ENCODE peak calls at places on chromosomes 5 and 9, in eight cellular contexts. L, N, I, K, Z, W, G and Y are unnamed samples.

GRCh38 chr5:139968547-139969261 is 74.4 kb downstream of the NRG2 start:
- DNase-seq in W (peak; percentile 57), Z (peak; percentile 83), L (peak; percentile 92), N (peak; percentile 93), I (peak; percentile 94), K (peak; percentile 87), G (peak; percentile 82), Y (peak; percentile 79)

GRCh38 chr9:134318941-134319305 is 7.3 kb upstream of the RXRA start:
- DNase-seq in L (peak; percentile 48), K (peak; percentile 4), N (no peak), Z (no peak), G (no peak), W (no peak), I (no peak), Y (peak; percentile 43)

GRCh38 chr5:54669845-54670635 is 152.5 kb downstream of the SNX18 start:
- DNase-seq in Z (no peak), G (no peak), L (no peak), I (no peak), K (no peak), N (no peak), W (no peak), Y (no peak)

GRCh38 chr9:98791147-98792095 is 4.9 kb downstream of the ANKS6 start:
- DNase-seq in N (peak; percentile 79), I (peak; percentile 90), K (peak; percentile 79), G (peak; percentile 60), Z (peak; percentile 91), L (peak; percentile 89), W (peak; percentile 92), Y (peak; percentile 43)

GRCh38 chr9:94915476-94916450 is 189.3 kb downstream of the AOPEP start:
- DNase-seq in K (no peak), Z (peak; percentile 43), I (peak; percentile 28), N (no peak), W (no peak), G (no peak), L (no peak), Y (no peak)

GRCh38 chr5:75044406-75044805 is 8.0 kb downstream of the GCNT4 start:
- DNase-seq in W (no peak), I (no peak), Z (no peak), N (no peak), K (no peak), L (no peak), G (no peak), Y (no peak)

GRCh38 chr9:104992696-104993095 is 64.7 kb upstream of the ABCA1 start:
- DNase-seq in L (no peak), Z (no peak), G (no peak), N (no peak), K (no peak), I (no peak), W (no peak), Y (no peak)

GRCh38 chr9:26603637-26604036 is 289.0 kb downstream of the CAAP1 start:
- DNase-seq in K (no peak), N (no peak), W (no peak), Z (no peak), I (no peak), G (no peak), L (no peak), Y (no peak)

GRCh38 chr5:12392246-12392645 is 488.0 kb upstream of the CTNND2 start:
- DNase-seq in I (no peak), L (no peak), N (no peak), W (no peak), Z (no peak), G (no peak), K (no peak), Y (no peak)

GRCh38 chr9:73269430-73270101 is 117.9 kb downstream of the ANXA1 start:
- DNase-seq in L (no peak), K (no peak), W (no peak), I (no peak), Z (no peak), N (no peak), G (no peak), Y (no peak)

GRCh38 chr9:73265876-73266275 is 114.2 kb downstream of the ANXA1 start:
- DNase-seq in G (no peak), L (no peak), N (no peak), W (no peak), Z (no peak), I (no peak), K (no peak), Y (no peak)

DNA sequence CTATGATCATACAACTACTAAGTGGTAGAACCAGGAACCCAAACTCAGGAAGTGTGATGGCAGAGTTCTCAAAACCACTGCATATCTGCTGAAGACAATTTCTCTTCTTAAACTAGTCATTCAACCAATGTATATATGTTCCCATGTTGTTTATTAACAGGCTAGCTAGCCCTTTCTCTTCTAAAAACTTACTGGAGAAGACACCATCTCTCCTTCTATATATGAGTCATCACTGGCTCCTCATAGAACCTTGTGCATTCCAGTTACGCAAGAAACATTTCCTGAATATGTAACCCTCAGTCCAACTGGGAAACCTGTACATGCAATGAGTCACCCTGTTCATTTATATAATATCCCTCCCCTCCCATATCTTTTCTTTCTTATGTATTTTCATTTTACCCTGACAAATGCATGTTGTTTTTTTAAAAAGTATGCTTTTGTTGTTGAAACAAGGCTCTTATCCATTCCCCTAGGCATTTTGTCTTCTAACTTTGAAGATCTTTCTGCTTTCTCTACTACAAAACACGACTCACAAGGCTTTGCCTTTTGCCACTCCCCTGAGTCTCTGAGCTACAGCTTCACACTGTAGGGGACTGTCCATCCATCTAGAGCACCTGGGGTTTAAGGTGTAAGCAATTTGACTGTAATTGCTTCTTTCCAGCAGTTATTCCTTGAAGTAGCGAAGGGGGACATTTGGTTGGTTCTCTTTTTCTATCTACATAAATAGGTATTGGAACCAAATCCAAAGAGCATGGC is 119.5 kb downstream of the ANXA1 start:
- DNase-seq in G (no peak), N (no peak), W (peak; percentile 85), L (no peak), K (no peak), Z (no peak), I (no peak), Y (no peak)
- H3K27ac ChIP-seq in G (no peak overlapping the region), N (no peak overlapping the region), W (peak overlapping the region; percentile 43), L (no peak overlapping the region), K (no peak overlapping the region), Z (no peak overlapping the region), I (no peak overlapping the region), Y (no peak overlapping the region)

DNA sequence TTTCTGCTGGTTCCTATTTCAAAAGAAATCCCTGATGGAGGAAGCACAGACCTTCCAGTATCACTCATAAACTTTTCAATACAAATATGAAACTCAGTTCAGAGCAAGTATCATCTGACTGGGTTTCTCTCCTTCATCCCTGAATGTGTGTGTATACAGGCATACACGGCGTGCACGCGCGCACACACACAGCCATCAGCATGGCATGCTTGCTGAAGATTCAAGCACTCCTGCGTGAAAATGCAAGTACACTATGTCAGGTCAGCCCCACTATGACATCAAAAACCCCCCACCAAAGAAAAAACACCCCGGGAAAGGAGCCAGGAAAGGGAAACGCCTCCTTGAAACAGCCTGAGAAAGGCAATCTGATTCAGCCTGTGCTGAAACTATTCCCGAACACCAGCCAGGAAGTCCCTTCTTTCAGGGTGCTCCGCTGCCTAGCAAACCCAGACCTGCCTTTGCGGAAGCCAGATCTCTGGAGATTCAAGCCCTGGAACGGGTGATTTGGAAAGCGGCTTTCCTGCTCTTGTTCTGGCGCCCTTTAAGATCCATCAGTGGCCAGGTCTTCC is 843 bp downstream of the KLHL3 start:
- DNase-seq in I (peak; percentile 58), W (no peak), K (peak; percentile 25), G (peak; percentile 22), L (peak; percentile 63), N (no peak), Z (no peak), Y (no peak)
- H3K27ac ChIP-seq in I (peak overlapping the region; percentile 12), W (peak overlapping the region; percentile 28), K (peak overlapping the region; percentile 82), G (no peak overlapping the region), L (peak overlapping the region; percentile 48), N (peak overlapping the region; percentile 57), Z (no peak overlapping the region), Y (no peak overlapping the region)

DNA sequence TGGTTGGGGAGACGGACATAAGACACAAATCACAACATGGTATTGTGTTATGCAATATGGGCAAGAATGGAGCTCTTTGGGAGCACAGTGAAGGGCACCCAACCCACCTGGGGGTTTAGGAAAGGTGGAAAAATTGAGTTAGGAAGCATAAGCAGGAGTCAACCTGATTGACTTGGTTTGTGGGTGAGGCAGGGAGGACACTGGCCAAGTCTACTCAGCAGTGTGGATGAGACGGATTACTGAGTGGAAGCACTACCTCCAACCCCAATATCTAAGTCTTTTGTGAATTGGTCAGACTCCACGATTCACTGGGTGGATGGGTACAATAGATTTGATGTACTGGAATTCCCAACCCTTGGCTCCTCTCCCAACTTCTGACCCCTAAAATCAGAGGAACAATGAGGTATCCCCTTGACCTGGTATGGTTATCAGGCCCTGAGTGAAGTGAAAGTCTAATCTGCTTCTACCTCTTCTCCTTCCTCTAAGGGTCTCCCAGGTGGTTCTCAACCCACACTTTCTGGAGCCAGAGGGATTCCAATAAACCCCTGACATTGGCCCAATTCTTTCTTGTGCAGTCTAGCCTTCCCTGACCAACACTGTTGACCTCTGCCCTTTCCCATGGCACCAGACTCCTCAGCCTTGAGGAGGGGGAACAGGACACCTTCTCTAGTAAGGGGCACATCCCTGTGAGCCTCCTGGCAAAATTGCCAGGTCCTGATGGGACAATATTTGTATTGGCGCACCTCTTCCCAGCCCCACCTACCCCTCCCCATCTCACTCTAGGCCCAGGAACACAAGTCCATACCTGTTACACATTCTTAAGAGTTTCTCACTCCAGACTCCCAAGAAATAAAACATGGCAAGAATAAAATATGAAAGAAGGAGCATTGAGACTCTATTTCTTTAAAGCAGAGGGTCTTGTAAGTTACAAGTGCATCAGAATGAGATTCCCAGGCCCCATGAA is 5.3 kb downstream of the EGR1 start:
- DNase-seq in Z (no peak), G (no peak), I (peak; percentile 64), W (peak; percentile 38), L (no peak), K (no peak), N (no peak), Y (no peak)
- H3K27ac ChIP-seq in Z (no peak overlapping the region), G (no peak overlapping the region), I (no peak overlapping the region), W (no peak overlapping the region), L (no peak overlapping the region), K (no peak overlapping the region), N (no peak overlapping the region), Y (no peak overlapping the region)

GRCh38 chr5:82308997-82309670 is 31.0 kb upstream of the RPS23 start:
- DNase-seq in L (no peak), K (no peak), W (no peak), G (no peak), I (no peak), N (no peak), Z (no peak), Y (no peak)

GRCh38 chr5:82314964-82315728 is 37.0 kb upstream of the RPS23 start:
- DNase-seq in L (no peak), I (no peak), W (no peak), G (no peak), N (no peak), Z (no peak), K (no peak), Y (no peak)

GRCh38 chr5:82308416-82308815 is 30.3 kb upstream of the RPS23 start:
- DNase-seq in N (no peak), L (no peak), Z (no peak), G (no peak), I (no peak), K (no peak), W (no peak), Y (no peak)

GRCh38 chr5:82312373-82312856 is 34.3 kb upstream of the RPS23 start:
- DNase-seq in L (no peak), G (peak; percentile 48), N (no peak), I (peak; percentile 66), Z (peak; percentile 84), W (peak; percentile 42), K (peak; percentile 54), Y (no peak)

DNA sequence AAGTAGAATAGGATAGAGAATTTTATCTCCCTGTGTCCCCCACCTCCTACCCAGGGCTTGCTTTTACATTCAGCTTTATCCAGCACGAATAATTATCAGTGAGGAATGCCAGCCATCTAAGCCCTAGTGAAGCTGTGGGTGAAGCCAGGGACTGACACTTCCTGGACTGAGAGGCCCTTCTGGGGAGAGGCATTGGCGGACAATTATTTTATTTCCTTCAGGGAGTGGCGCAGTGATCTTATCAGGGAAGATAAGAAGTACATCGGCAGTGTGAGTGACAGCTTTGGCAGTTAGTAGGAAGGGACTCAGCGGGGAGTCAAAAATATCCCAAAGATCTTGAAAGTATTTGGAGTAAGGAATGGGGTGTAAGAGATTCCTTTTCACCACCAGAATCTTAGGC is 34.9 kb upstream of the RPS23 start:
- DNase-seq in N (no peak), K (no peak), L (no peak), W (peak; percentile 84), Z (no peak), I (no peak), G (no peak), Y (no peak)
- H3K27ac ChIP-seq in N (no peak overlapping the region), K (peak overlapping the region; percentile 37), L (no peak overlapping the region), W (peak overlapping the region; percentile 4), Z (peak overlapping the region; percentile 63), I (no peak overlapping the region), G (no peak overlapping the region), Y (no peak overlapping the region)